ENCODE peak calls at places on chromosomes 13 and 19, in seven cellular contexts. P is hepatocyte, V is uterus, H is glutamatergic neuron, D is cardiac muscle cell, L is Calu3, Y is pancreas. E is an unnamed sample.

GRCh38 chr13:113922412-113923118 is 51.3 kb downstream of the C13orf46 start:
- DNase-seq in P (no peak), V (peak; percentile 10), H (no peak), D (peak; percentile 29), L (no peak), Y (peak; percentile 17), E (peak; percentile 14)

GRCh38 chr13:48242677-48243076 is 9.7 kb downstream of the ITM2B start:
- DNase-seq in P (no peak), V (no peak), H (no peak), D (no peak), L (no peak), Y (no peak), E (no peak)

GRCh38 chr19:5891938-5892771 is 11.4 kb downstream of the NDUFA11 start:
- DNase-seq in P (peak; percentile 76), V (no peak), H (peak; percentile 71), D (peak; percentile 66), L (peak; percentile 62), Y (no peak), E (no peak)

GRCh38 chr19:35109395-35110112 is 6.1 kb upstream of the FXYD3 start:
- DNase-seq in P (no peak), V (no peak), H (no peak), D (no peak), L (peak; percentile 88), Y (no peak), E (no peak)

GRCh38 chr19:3346677-3347353 is 19.6 kb upstream of the NFIC start:
- DNase-seq in P (no peak), V (peak; percentile 87), H (no peak), D (peak; percentile 88), L (no peak), Y (peak; percentile 86), E (no peak)

GRCh38 chr13:32048816-32049215 is 17.2 kb downstream of the FRY start:
- DNase-seq in P (no peak), V (no peak), H (no peak), D (no peak), L (no peak), Y (no peak), E (no peak)

GRCh38 chr19:33763661-33764343 is 32.9 kb upstream of the KCTD15 start:
- DNase-seq in P (no peak), V (no peak), H (no peak), D (no peak), L (no peak), Y (peak; percentile 49), E (no peak)

GRCh38 chr19:8569066-8569761 is 8.0 kb downstream of the MYO1F start:
- DNase-seq in P (no peak), V (no peak), H (no peak), D (peak; percentile 95), L (peak; percentile 29), Y (no peak), E (no peak)

GRCh38 chr13:23799945-23800344 is 89.3 kb downstream of the MIPEP start:
- DNase-seq in P (no peak), V (no peak), H (no peak), D (peak; percentile 17), L (no peak), Y (no peak), E (no peak)

GRCh38 chr19:28332351-28332750 is 880.6 kb downstream of the UQCRFS1 start:
- DNase-seq in P (no peak), V (no peak), H (no peak), D (no peak), L (no peak), Y (no peak), E (no peak)

GRCh38 chr13:45055902-45056648 is 64.2 kb upstream of the GTF2F2 start:
- DNase-seq in P (no peak), V (peak; percentile 40), H (no peak), D (peak; percentile 71), L (no peak), Y (no peak), E (no peak)

GRCh38 chr13:101942038-101942437 is 459.8 kb downstream of the FGF14 start:
- DNase-seq in P (peak; percentile 56), V (no peak), H (peak; percentile 26), D (peak; percentile 4), L (peak; percentile 4), Y (no peak), E (no peak)

GRCh38 chr13:59680429-59681024 is 483.2 kb downstream of the DIAPH3 start:
- DNase-seq in P (no peak), V (no peak), H (no peak), D (peak; percentile 49), L (no peak), Y (no peak), E (no peak)

GRCh38 chr13:73417012-73417615 is 358.3 kb downstream of the KLF5 start:
- DNase-seq in P (no peak), V (no peak), H (no peak), D (peak; percentile 19), L (no peak), Y (no peak), E (no peak)

GRCh38 chr13:49553888-49554287 is 31.5 kb downstream of the RCBTB1 start:
- DNase-seq in P (no peak), V (no peak), H (no peak), D (no peak), L (no peak), Y (no peak), E (no peak)

GRCh38 chr13:72920097-72920496 is 138.2 kb downstream of the PIBF1 start:
- DNase-seq in P (no peak), V (no peak), H (no peak), D (no peak), L (no peak), Y (no peak), E (no peak)

GRCh38 chr19:32613008-32613407 is 32.0 kb downstream of the PDCD5 start:
- DNase-seq in P (no peak), V (no peak), H (no peak), D (no peak), L (no peak), Y (no peak), E (no peak)

GRCh38 chr19:13781547-13781946 is 7.3 kb downstream of the C19orf53 start:
- DNase-seq in P (peak; percentile 91), V (peak; percentile 86), H (peak; percentile 62), D (peak; percentile 94), L (peak; percentile 53), Y (no peak), E (peak; percentile 56)

GRCh38 chr19:33125929-33126388 is 6.0 kb upstream of the WDR88 start:
- DNase-seq in P (peak; percentile 80), V (peak; percentile 40), H (peak; percentile 58), D (peak; percentile 77), L (peak; percentile 64), Y (no peak), E (no peak)

GRCh38 chr19:14409157-14410053 is 9.7 kb downstream of the DDX39A start:
- DNase-seq in P (no peak), V (no peak), H (no peak), D (no peak), L (no peak), Y (no peak), E (no peak)

GRCh38 chr19:36436531-36436930 is 18.1 kb upstream of the ZFP82 start:
- DNase-seq in P (no peak), V (no peak), H (no peak), D (peak; percentile 13), L (no peak), Y (no peak), E (no peak)

GRCh38 chr13:24693862-24694471 is 13.8 kb downstream of the ATP12A start:
- DNase-seq in P (peak; percentile 79), V (no peak), H (peak; percentile 52), D (peak; percentile 64), L (peak; percentile 66), Y (no peak), E (no peak)

GRCh38 chr19:7366701-7367420 is 18.1 kb downstream of the ARHGEF18 start:
- DNase-seq in P (no peak), V (no peak), H (no peak), D (peak; percentile 59), L (no peak), Y (no peak), E (no peak)

GRCh38 chr13:30453727-30454126 is 12.0 kb downstream of the HMGB1 start:
- DNase-seq in P (no peak), V (no peak), H (no peak), D (peak; percentile 24), L (no peak), Y (no peak), E (no peak)

GRCh38 chr19:23482829-23483228 is 87.6 kb upstream of the ZNF91 start:
- DNase-seq in P (no peak), V (no peak), H (no peak), D (no peak), L (no peak), Y (no peak), E (no peak)

GRCh38 chr19:40393894-40394815 is 4.2 kb upstream of the HIPK4 start:
- DNase-seq in P (no peak), V (no peak), H (no peak), D (no peak), L (no peak), Y (no peak), E (no peak)

GRCh38 chr19:40392123-40392522 is 2.1 kb upstream of the HIPK4 start:
- DNase-seq in P (no peak), V (no peak), H (no peak), D (no peak), L (no peak), Y (no peak), E (no peak)

GRCh38 chr19:40394816-40395210 is 4.8 kb upstream of the HIPK4 start:
- DNase-seq in P (no peak), V (no peak), H (no peak), D (no peak), L (no peak), Y (no peak), E (no peak)

GRCh38 chr19:40390084-40390742 is at the start of gene HIPK4:
- DNase-seq in P (no peak), V (no peak), H (no peak), D (no peak), L (no peak), Y (no peak), E (no peak)

GRCh38 chr19:40392894-40393517 is 3.0 kb upstream of the HIPK4 start:
- DNase-seq in P (peak; percentile 41), V (no peak), H (no peak), D (no peak), L (peak; percentile 94), Y (no peak), E (no peak)
- TF ChIP-seq CTCF in P (peak; percentile 13), V (no peak), H (no peak), D (peak; percentile 31), L (peak; percentile 92), Y (no peak), E (no peak)

DNA sequence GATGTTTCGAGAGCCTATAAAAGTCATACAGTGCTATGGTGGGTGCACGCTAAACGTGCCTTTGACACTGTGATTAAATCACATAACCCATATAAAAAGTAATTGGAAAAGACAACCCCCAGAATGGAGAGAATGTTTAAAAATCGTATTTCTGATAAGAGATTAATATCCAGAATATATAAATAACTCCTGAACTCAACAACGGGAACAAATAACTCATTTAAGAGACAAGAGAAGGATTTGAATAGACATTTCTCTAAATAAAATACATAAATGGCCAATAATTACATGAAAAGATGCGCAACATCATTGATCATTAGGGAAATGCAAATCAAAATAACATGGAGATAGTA is 37.0 kb upstream of the IGFL4 start:
- DNase-seq in P (no peak), V (no peak), H (no peak), D (no peak), L (no peak), Y (no peak), E (no peak)
- TF ChIP-seq CTCF in P (no peak), V (no peak), H (no peak), D (no peak), L (peak; percentile 17), Y (no peak), E (no peak)

GRCh38 chr19:12617646-12618045 is 6.9 kb downstream of the ZNF791 start:
- DNase-seq in P (no peak), V (no peak), H (no peak), D (no peak), L (no peak), Y (no peak), E (no peak)
- TF ChIP-seq CTCF in P (no peak), V (no peak), H (no peak), D (no peak), L (no peak), Y (no peak), E (no peak)

GRCh38 chr13:75378301-75378700 is 103.7 kb downstream of the TBC1D4 start:
- DNase-seq in P (no peak), V (no peak), H (no peak), D (no peak), L (no peak), Y (no peak), E (no peak)
- TF ChIP-seq CTCF in P (no peak), V (no peak), H (no peak), D (no peak), L (no peak), Y (no peak), E (no peak)